ENCODE peak calls at places on chromosome 15, in ten cellular contexts. H, D, S, T, C, Z, E, K, A and J are unnamed samples.

GRCh38 chr15:69143756-69144436 is 16.5 kb upstream of the GLCE start:
- DNase-seq in T (no peak), A (no peak), H (no peak), E (no peak), S (peak), D (no peak), C (no peak), K (no peak), Z (peak), J (no peak)

GRCh38 chr15:50907866-50908208 is 646 bp upstream of the AP4E1 start:
- DNase-seq in K (peak), S (peak), Z (no peak), C (no peak), H (peak), T (peak), D (peak), E (peak), A (peak), J (no peak)

GRCh38 chr15:34514251-34514760 is 69.1 kb downstream of the GOLGA8B start:
- DNase-seq in A (no peak), K (peak), S (no peak), C (no peak), H (peak), Z (peak), T (peak), D (peak), E (peak), J (peak)

GRCh38 chr15:66170716-66171115 is 82.8 kb downstream of the MEGF11 start:
- DNase-seq in E (no peak), K (no peak), A (no peak), C (no peak), Z (no peak), T (no peak), S (no peak), D (no peak), H (no peak), J (no peak)

GRCh38 chr15:44971036-44971435 is 14.5 kb downstream of the TERB2 start:
- DNase-seq in A (no peak), S (no peak), C (no peak), Z (no peak), D (no peak), E (no peak), H (no peak), K (no peak), T (no peak), J (no peak)

GRCh38 chr15:85910796-85911195 is 116.1 kb upstream of the KLHL25 start:
- DNase-seq in D (no peak), C (no peak), S (no peak), T (no peak), H (peak), A (no peak), K (no peak), E (no peak), Z (no peak), J (no peak)

GRCh38 chr15:49627407-49627877 is 6.6 kb downstream of the DTWD1 start:
- DNase-seq in A (no peak), C (no peak), D (peak), T (no peak), S (peak), E (no peak), H (no peak), Z (peak), K (peak), J (no peak)

GRCh38 chr15:39530446-39531342 is 50.2 kb upstream of the THBS1 start:
- DNase-seq in E (no peak), T (no peak), D (no peak), H (no peak), Z (peak), S (no peak), A (no peak), C (no peak), K (no peak), J (no peak)

GRCh38 chr15:26873846-26874245 is 7.0 kb downstream of the GABRA5 start:
- DNase-seq in A (no peak), S (no peak), T (no peak), D (no peak), C (no peak), Z (peak), K (peak), E (no peak), H (no peak), J (no peak)

GRCh38 chr15:40111888-40112287 is 3.2 kb upstream of the BMF start:
- DNase-seq in A (no peak), S (no peak), E (peak), D (no peak), T (no peak), K (no peak), C (no peak), Z (no peak), H (no peak), J (no peak)

GRCh38 chr15:78050441-78050809 is 27.1 kb downstream of the TBC1D2B start:
- DNase-seq in K (no peak), S (no peak), D (no peak), T (no peak), A (no peak), C (no peak), H (no peak), Z (no peak), E (no peak), J (no peak)

GRCh38 chr15:95557226-95558046 is 773.1 kb upstream of the NR2F2 start:
- DNase-seq in C (no peak), K (peak), E (no peak), A (no peak), S (peak), D (peak), Z (peak), T (no peak), H (no peak), J (no peak)

GRCh38 chr15:69919816-69920215 is 177.9 kb downstream of the TLE3 start:
- DNase-seq in T (no peak), C (no peak), A (no peak), D (no peak), H (no peak), K (no peak), Z (no peak), S (no peak), E (no peak), J (no peak)

GRCh38 chr15:98753726-98754125 is 105.4 kb downstream of the IGF1R start:
- DNase-seq in T (no peak), S (peak), A (no peak), C (no peak), K (no peak), E (no peak), D (no peak), Z (no peak), H (no peak), J (no peak)

GRCh38 chr15:93265046-93265658 is 176.1 kb upstream of the RGMA start:
- DNase-seq in T (no peak), H (no peak), D (no peak), A (no peak), C (no peak), E (no peak), Z (no peak), S (peak), K (no peak), J (no peak)

GRCh38 chr15:95169701-95170459 is 938.5 kb downstream of the MCTP2 start:
- DNase-seq in K (no peak), A (no peak), T (no peak), D (no peak), C (no peak), H (peak), E (no peak), S (no peak), Z (peak), J (no peak)

GRCh38 chr15:40048155-40048792 is 9.3 kb upstream of the SRP14 start:
- DNase-seq in T (peak), S (no peak), D (no peak), K (no peak), A (peak), E (no peak), Z (no peak), C (no peak), H (no peak), J (no peak)

DNA sequence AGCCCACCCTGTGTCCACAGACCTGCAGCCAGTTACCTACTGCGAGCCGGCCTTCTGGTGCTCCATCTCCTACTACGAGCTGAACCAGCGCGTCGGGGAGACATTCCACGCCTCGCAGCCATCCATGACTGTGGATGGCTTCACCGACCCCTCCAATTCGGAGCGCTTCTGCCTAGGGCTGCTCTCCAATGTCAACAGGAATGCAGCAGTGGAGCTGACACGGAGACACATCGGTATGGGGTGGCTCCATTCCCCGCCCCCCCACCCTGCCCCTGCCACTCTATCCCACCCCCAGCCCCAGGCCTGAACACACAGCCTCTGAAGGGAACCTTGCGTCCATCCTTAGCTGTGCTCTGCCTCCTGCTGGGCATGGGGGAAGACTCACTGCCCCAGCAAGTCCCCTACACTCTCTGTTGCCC is 73.2 kb downstream of the AAGAB start:
- DNase-seq in D (no peak), S (no peak), T (no peak), K (no peak), Z (no peak), E (no peak), H (no peak), C (no peak), A (no peak), J (no peak)
- TF ChIP-seq CTCF in D (no peak), S (no peak), T (no peak), K (no peak), Z (no peak), E (no peak), H (no peak), C (no peak), A (no peak), J (no peak)

GRCh38 chr15:101266034-101266433 is 11.3 kb downstream of the SELENOS start:
- DNase-seq in D (no peak), A (no peak), S (no peak), H (no peak), T (no peak), Z (peak), K (peak), C (no peak), E (no peak), J (no peak)

GRCh38 chr15:101266787-101267186 is 10.5 kb downstream of the SELENOS start:
- DNase-seq in C (no peak), S (no peak), A (no peak), T (no peak), D (no peak), H (no peak), E (no peak), Z (no peak), K (no peak), J (peak)

GRCh38 chr15:101267320-101268104 is 9.8 kb downstream of the SELENOS start:
- DNase-seq in C (no peak), H (peak), A (no peak), E (no peak), Z (peak), D (no peak), T (no peak), K (peak), S (peak), J (no peak)

GRCh38 chr15:101272584-101272983 is 4.7 kb downstream of the SELENOS start:
- DNase-seq in D (no peak), S (no peak), A (no peak), H (no peak), E (no peak), Z (no peak), C (no peak), T (no peak), K (no peak), J (no peak)

DNA sequence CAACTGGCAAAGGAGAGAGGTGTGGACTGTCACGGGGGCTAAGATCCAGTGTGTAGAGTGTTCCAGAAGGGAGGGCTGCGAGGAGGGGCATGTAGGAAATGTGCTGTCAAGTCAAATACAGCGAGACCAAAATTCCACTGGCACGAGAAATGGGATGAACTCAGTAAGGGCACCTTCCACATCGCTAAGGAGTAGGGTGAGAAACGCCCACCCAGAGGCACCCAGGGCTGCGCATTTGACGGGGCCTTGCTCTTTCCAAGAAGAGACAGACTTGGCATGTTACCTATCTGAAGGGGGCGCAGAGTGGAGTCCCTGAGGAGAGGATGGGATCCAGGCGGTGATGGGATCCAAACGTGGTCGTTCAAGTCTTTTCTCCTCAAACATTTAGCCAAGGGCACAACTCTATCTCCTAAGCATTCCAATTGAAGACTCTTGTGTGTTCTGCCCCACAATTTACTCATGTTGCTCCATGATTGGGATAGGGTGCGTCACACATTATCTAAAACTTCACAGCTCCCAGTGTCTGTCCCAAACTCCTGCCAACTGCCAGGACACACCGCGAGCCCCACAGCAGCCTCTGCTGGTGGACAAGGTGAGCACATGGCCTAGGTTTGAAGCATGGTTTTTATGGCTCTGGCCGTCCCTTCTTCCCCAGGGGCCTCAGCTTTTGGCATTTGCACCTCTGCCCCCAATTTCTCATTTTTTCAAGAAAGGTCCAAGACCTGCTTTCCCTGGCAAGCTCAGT is 7.6 kb downstream of the SELENOS start:
- DNase-seq in C (no peak), D (peak), T (no peak), K (peak), E (no peak), S (peak), Z (no peak), H (peak), A (no peak), J (no peak)
- TF ChIP-seq CTCF in C (peak), D (peak), T (no peak), K (peak), E (peak), S (peak), Z (peak), H (peak), A (no peak), J (no peak)

GRCh38 chr15:23073890-23074631 is 34.7 kb upstream of the TUBGCP5 start:
- DNase-seq in E (no peak), A (peak), Z (no peak), H (peak), D (peak), C (no peak), T (no peak), S (peak), K (no peak), J (no peak)

GRCh38 chr15:23065836-23066235 is 26.5 kb upstream of the TUBGCP5 start:
- DNase-seq in T (no peak), H (no peak), C (no peak), S (no peak), D (no peak), E (no peak), A (no peak), K (no peak), Z (no peak), J (no peak)

GRCh38 chr15:23072633-23073032 is 33.3 kb upstream of the TUBGCP5 start:
- DNase-seq in S (peak), K (no peak), Z (no peak), A (no peak), T (no peak), H (no peak), C (no peak), E (no peak), D (no peak), J (no peak)

GRCh38 chr15:23067416-23067815 is 28.0 kb upstream of the TUBGCP5 start:
- DNase-seq in D (no peak), C (no peak), H (no peak), E (no peak), S (no peak), A (no peak), K (no peak), T (no peak), Z (no peak), J (no peak)

DNA sequence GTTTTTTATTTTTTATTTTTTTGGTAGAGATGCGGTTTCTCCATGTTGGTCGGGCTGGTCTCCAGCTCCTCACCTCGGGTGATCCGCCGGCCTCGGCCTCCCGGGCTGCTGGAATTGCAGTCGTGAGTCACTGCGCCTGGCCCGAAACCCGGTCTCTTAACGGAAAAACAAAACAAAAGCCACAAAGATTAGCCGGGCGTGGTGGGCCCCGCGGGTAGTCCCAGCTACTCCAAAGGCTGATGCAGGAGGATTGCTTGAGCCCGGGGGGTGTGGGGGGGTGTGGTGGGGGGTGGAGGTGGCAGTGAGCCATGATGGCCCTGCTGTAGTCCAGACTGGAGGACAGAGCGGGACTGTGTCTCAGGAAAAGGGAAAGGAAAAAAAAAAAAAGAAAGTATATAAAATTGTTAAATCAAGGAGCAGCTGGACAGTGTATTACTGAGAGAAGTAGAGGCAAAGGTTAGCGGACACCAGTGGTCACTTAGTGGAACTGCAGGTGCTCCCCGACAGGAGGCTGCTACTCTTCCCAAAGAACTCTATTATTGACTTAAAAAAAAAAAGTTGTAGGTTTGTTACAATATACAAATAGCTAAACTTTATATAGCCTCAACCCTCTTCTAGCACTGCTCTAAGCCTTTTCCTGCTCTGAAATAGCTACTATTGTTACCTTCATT is 30.3 kb upstream of the TUBGCP5 start:
- DNase-seq in Z (no peak), C (no peak), T (no peak), K (no peak), E (no peak), S (no peak), A (no peak), H (no peak), D (no peak), J (no peak)
- TF ChIP-seq CTCF in Z (no peak), C (no peak), T (no peak), K (no peak), E (no peak), S (peak), A (no peak), H (no peak), D (no peak), J (no peak)

DNA sequence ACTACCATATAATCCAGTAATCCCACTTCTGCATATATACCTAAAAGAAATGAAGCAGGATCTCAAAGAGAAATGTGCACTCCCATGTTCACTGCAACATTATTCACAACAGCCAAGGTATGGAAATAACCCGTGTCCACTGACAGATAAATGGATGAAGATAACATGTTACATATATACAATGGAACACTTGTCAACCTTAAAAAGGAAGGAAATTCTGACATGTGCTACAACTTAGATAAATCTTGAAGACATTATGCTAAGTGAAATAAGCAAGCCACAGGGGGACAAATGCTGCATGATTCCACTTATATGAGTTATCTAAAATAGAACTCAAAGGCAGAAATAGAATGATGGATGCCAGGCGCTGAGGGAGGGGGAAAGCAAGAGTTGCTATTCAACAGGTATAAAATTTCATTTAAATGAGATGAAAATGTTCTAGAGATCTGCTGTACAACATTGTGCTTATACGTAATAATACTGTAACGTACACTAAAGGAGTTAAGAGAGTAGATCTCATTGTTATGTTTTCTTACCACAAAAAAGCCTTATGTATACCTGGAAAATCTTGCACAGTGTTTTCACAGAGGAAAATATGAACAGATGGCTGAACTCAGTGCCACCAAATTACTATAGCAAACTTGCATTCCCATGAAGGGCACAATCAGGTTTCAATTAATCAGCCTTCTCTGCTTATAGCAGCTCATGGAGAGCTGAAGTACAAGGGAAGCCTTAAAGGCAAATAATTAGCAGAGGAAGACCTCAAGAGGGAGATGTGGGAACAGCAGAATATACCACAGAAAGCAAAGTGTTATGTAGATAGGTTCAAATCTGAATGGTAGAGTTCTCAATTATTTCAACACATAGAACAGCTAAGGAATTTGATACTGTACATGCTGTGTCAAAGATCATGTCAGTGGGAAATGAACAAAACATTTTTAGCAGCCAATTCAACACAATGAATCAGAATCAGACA is 8.0 kb upstream of the VPS39 start:
- DNase-seq in Z (peak), A (no peak), T (no peak), C (no peak), H (no peak), K (peak), D (no peak), S (peak), E (no peak), J (no peak)
- TF ChIP-seq CTCF in Z (no peak), A (no peak), T (no peak), C (peak), H (no peak), K (peak), D (no peak), S (no peak), E (peak), J (no peak)

GRCh38 chr15:43239732-43240491 is 19.1 kb upstream of the EPB42 start:
- DNase-seq in Z (no peak), D (no peak), S (no peak), H (no peak), K (no peak), E (peak), T (no peak), A (no peak), C (no peak), J (no peak)
- TF ChIP-seq CTCF in Z (no peak), D (no peak), S (no peak), H (no peak), K (no peak), E (no peak), T (no peak), A (no peak), C (no peak), J (no peak)

DNA sequence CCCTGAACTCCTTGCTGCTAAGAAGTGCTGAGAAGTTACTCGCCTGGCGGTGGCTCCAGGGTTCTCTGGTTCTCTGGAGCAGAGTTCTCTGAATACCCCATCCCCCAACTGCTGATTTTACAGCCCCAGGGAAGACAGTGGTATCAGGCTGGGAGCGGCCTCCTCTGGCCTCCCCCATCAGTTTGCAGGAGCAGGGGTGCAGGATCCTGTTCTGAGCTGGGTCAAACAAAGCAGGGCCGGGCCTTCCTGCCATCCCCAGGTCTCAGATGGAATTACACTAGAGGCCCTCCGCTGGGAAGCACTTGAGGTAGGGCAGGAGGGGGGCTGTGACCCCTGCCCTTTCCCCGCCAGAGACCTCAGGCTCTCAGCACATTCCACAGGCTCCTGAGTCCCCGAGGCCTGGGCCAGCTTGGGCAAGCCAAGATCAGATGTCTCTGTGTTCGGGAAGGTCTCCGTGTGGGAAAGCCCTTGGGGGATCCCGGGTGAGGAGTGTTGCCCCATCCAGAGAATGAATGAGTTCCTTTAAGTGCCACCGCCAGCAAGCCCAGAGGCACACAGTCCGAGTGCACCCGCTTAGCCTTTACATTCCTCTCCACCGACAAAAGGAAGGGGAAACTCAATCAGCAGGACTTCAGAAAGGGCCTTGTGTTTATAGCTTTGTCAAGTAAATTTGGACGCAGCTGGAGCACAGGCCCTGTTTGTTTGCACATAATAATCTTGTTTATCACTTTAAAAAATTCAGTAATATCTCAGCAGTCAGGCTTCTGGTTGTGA is 150.0 kb downstream of the LRRK1 start:
- DNase-seq in S (peak), H (no peak), E (no peak), C (peak), D (no peak), T (no peak), A (no peak), K (peak), Z (peak), J (no peak)
- TF ChIP-seq CTCF in S (no peak), H (no peak), E (no peak), C (no peak), D (no peak), T (no peak), A (no peak), K (peak), Z (peak), J (no peak)